ENCODE peak calls at places on chromosome 12, in six cellular contexts. One of them, this sample, is unnamed.

GRCh38 chr12:88844426-88844825 is 264.2 kb upstream of the KITLG start:
- DNase-seq in mammary epithelial cell: no peak
- DNase-seq in effector memory CD8-positive, alpha-beta T cell: no peak
- DNase-seq in A673: no peak
- DNase-seq in AG10803: no peak
- DNase-seq in aorta: no peak
- DNase-seq in this sample: no peak

GRCh38 chr12:71872401-71872800 is 32.8 kb downstream of the TBC1D15 start:
- DNase-seq in effector memory CD8-positive, alpha-beta T cell: no peak
- DNase-seq in mammary epithelial cell: no peak
- DNase-seq in AG10803: no peak
- DNase-seq in aorta: no peak
- DNase-seq in A673: no peak
- DNase-seq in this sample: no peak

GRCh38 chr12:60035835-60036234 is 440.0 kb downstream of the SLC16A7 start:
- DNase-seq in AG10803: peak
- DNase-seq in A673: no peak
- DNase-seq in aorta: no peak
- DNase-seq in mammary epithelial cell: peak
- DNase-seq in effector memory CD8-positive, alpha-beta T cell: no peak
- DNase-seq in this sample: peak

GRCh38 chr12:49552014-49552413 is 13.2 kb downstream of the KCNH3 start:
- DNase-seq in AG10803: peak
- DNase-seq in A673: no peak
- DNase-seq in effector memory CD8-positive, alpha-beta T cell: no peak
- DNase-seq in mammary epithelial cell: peak
- DNase-seq in aorta: no peak
- DNase-seq in this sample: peak

GRCh38 chr12:109770104-109770860 is 56.7 kb downstream of the FAM222A start:
- DNase-seq in AG10803: no peak
- DNase-seq in effector memory CD8-positive, alpha-beta T cell: no peak
- DNase-seq in A673: no peak
- DNase-seq in aorta: peak
- DNase-seq in mammary epithelial cell: no peak
- DNase-seq in this sample: no peak

GRCh38 chr12:55938826-55939501 is 8.0 kb downstream of the DGKA start:
- DNase-seq in A673: no peak
- DNase-seq in AG10803: no peak
- DNase-seq in aorta: peak
- DNase-seq in effector memory CD8-positive, alpha-beta T cell: no peak
- DNase-seq in mammary epithelial cell: no peak
- DNase-seq in this sample: peak

GRCh38 chr12:116916122-116916521 is 5.4 kb downstream of the FBXW8 start:
- DNase-seq in effector memory CD8-positive, alpha-beta T cell: no peak
- DNase-seq in aorta: no peak
- DNase-seq in mammary epithelial cell: peak
- DNase-seq in A673: no peak
- DNase-seq in AG10803: peak
- DNase-seq in this sample: peak

GRCh38 chr12:49784756-49785409 is 43.3 kb downstream of the NCKAP5L start:
- DNase-seq in aorta: no peak
- DNase-seq in AG10803: peak
- DNase-seq in A673: no peak
- DNase-seq in mammary epithelial cell: no peak
- DNase-seq in effector memory CD8-positive, alpha-beta T cell: no peak
- DNase-seq in this sample: peak

GRCh38 chr12:62629413-62629812 is 162.8 kb downstream of the MON2 start:
- DNase-seq in A673: no peak
- DNase-seq in mammary epithelial cell: no peak
- DNase-seq in AG10803: no peak
- DNase-seq in aorta: no peak
- DNase-seq in effector memory CD8-positive, alpha-beta T cell: no peak
- DNase-seq in this sample: no peak

GRCh38 chr12:34363050-34363673 is 340.9 kb downstream of the ALG10 start:
- DNase-seq in aorta: no peak
- DNase-seq in mammary epithelial cell: no peak
- DNase-seq in effector memory CD8-positive, alpha-beta T cell: no peak
- DNase-seq in A673: no peak
- DNase-seq in AG10803: no peak
- DNase-seq in this sample: no peak

GRCh38 chr12:65335021-65335714 is 56.7 kb downstream of the MSRB3 start:
- DNase-seq in aorta: no peak
- DNase-seq in AG10803: peak
- DNase-seq in A673: peak
- DNase-seq in effector memory CD8-positive, alpha-beta T cell: no peak
- DNase-seq in mammary epithelial cell: peak
- DNase-seq in this sample: peak

GRCh38 chr12:78490841-78491240 is 373.7 kb upstream of the SYT1 start:
- DNase-seq in AG10803: peak
- DNase-seq in effector memory CD8-positive, alpha-beta T cell: no peak
- DNase-seq in mammary epithelial cell: no peak
- DNase-seq in A673: no peak
- DNase-seq in aorta: no peak
- DNase-seq in this sample: no peak

GRCh38 chr12:75859868-75860267 is 171.7 kb downstream of the PHLDA1 start:
- DNase-seq in mammary epithelial cell: peak
- DNase-seq in AG10803: peak
- DNase-seq in A673: no peak
- DNase-seq in aorta: no peak
- DNase-seq in effector memory CD8-positive, alpha-beta T cell: no peak
- DNase-seq in this sample: peak

GRCh38 chr12:131831021-131831571 is 2.9 kb downstream of the MMP17 start:
- DNase-seq in A673: peak
- DNase-seq in AG10803: no peak
- DNase-seq in mammary epithelial cell: peak
- DNase-seq in effector memory CD8-positive, alpha-beta T cell: no peak
- DNase-seq in aorta: peak
- DNase-seq in this sample: no peak

GRCh38 chr12:110109037-110109836 is 14.9 kb upstream of the IFT81 start:
- DNase-seq in aorta: peak
- DNase-seq in A673: no peak
- DNase-seq in mammary epithelial cell: peak
- DNase-seq in effector memory CD8-positive, alpha-beta T cell: no peak
- DNase-seq in AG10803: peak
- DNase-seq in this sample: peak

GRCh38 chr12:6788972-6789905 is at the start of gene CD4:
- DNase-seq in AG10803: no peak
- DNase-seq in mammary epithelial cell: no peak
- DNase-seq in A673: no peak
- DNase-seq in aorta: no peak
- DNase-seq in effector memory CD8-positive, alpha-beta T cell: no peak
- DNase-seq in this sample: no peak

GRCh38 chr12:64625243-64626077 is 15.2 kb downstream of the RASSF3 start:
- DNase-seq in effector memory CD8-positive, alpha-beta T cell: no peak
- DNase-seq in aorta: peak
- DNase-seq in A673: peak
- DNase-seq in AG10803: peak
- DNase-seq in mammary epithelial cell: peak
- DNase-seq in this sample: peak

GRCh38 chr12:123254853-123255446 is 16.7 kb downstream of the CDK2AP1 start:
- DNase-seq in mammary epithelial cell: no peak
- DNase-seq in aorta: no peak
- DNase-seq in effector memory CD8-positive, alpha-beta T cell: no peak
- DNase-seq in AG10803: no peak
- DNase-seq in A673: no peak
- DNase-seq in this sample: no peak

GRCh38 chr12:41277019-41277770 is 89.1 kb downstream of the PDZRN4 start:
- DNase-seq in effector memory CD8-positive, alpha-beta T cell: no peak
- DNase-seq in A673: peak
- DNase-seq in AG10803: peak
- DNase-seq in mammary epithelial cell: peak
- DNase-seq in aorta: no peak
- DNase-seq in this sample: peak

GRCh38 chr12:124532331-124532750 is 35.1 kb downstream of the NCOR2 start:
- DNase-seq in AG10803: no peak
- DNase-seq in effector memory CD8-positive, alpha-beta T cell: no peak
- DNase-seq in A673: peak
- DNase-seq in mammary epithelial cell: no peak
- DNase-seq in aorta: no peak
- DNase-seq in this sample: no peak

GRCh38 chr12:71704920-71705319 is 19.0 kb downstream of the TMEM19 start:
- DNase-seq in AG10803: no peak
- DNase-seq in A673: no peak
- DNase-seq in mammary epithelial cell: no peak
- DNase-seq in effector memory CD8-positive, alpha-beta T cell: no peak
- DNase-seq in aorta: no peak
- DNase-seq in this sample: peak

GRCh38 chr12:81128930-81129554 is 51.2 kb downstream of the ACSS3 start:
- DNase-seq in aorta: no peak
- DNase-seq in A673: peak
- DNase-seq in mammary epithelial cell: peak
- DNase-seq in AG10803: peak
- DNase-seq in effector memory CD8-positive, alpha-beta T cell: no peak
- DNase-seq in this sample: peak

GRCh38 chr12:118359541-118359915 is 13.2 kb downstream of the TAOK3 start:
- DNase-seq in mammary epithelial cell: no peak
- DNase-seq in A673: no peak
- DNase-seq in AG10803: no peak
- DNase-seq in effector memory CD8-positive, alpha-beta T cell: no peak
- DNase-seq in aorta: no peak
- DNase-seq in this sample: no peak

GRCh38 chr12:27869567-27869966 is 89.5 kb upstream of the MANSC4 start:
- DNase-seq in AG10803: peak
- DNase-seq in aorta: no peak
- DNase-seq in effector memory CD8-positive, alpha-beta T cell: no peak
- DNase-seq in A673: no peak
- DNase-seq in mammary epithelial cell: no peak
- DNase-seq in this sample: no peak

GRCh38 chr12:66603458-66603857 is 75.4 kb downstream of the GRIP1 start:
- DNase-seq in mammary epithelial cell: no peak
- DNase-seq in aorta: no peak
- DNase-seq in A673: no peak
- DNase-seq in effector memory CD8-positive, alpha-beta T cell: no peak
- DNase-seq in AG10803: no peak
- DNase-seq in this sample: peak

GRCh38 chr12:65093571-65093970 is 27.5 kb downstream of the WIF1 start:
- DNase-seq in effector memory CD8-positive, alpha-beta T cell: no peak
- DNase-seq in aorta: no peak
- DNase-seq in mammary epithelial cell: no peak
- DNase-seq in A673: no peak
- DNase-seq in AG10803: no peak
- DNase-seq in this sample: peak

GRCh38 chr12:51798507-51798906 is 50.0 kb downstream of the FIGNL2 start:
- DNase-seq in AG10803: peak
- DNase-seq in effector memory CD8-positive, alpha-beta T cell: no peak
- DNase-seq in A673: no peak
- DNase-seq in aorta: no peak
- DNase-seq in mammary epithelial cell: peak
- DNase-seq in this sample: peak

GRCh38 chr12:111412007-111412829 is 6.5 kb downstream of the SH2B3 start:
- DNase-seq in aorta: no peak
- DNase-seq in mammary epithelial cell: no peak
- DNase-seq in A673: peak
- DNase-seq in effector memory CD8-positive, alpha-beta T cell: no peak
- DNase-seq in AG10803: no peak
- DNase-seq in this sample: no peak

This sample was measured in bronchial epithelial cell.